ENCODE peak calls at places on chromosome 12, in five cellular contexts. One of them, this sample, is unnamed.

GRCh38 chr12:108828774-108829173 is 28.6 kb downstream of the SSH1 start:
- DNase-seq in lower lobe of right lung: peak
- DNase-seq in fibroblast of lung: peak
- DNase-seq in neural progenitor cell: no peak
- DNase-seq in RWPE2: no peak
- DNase-seq in this sample: no peak

GRCh38 chr12:121796855-121797751 is 3.6 kb upstream of the RHOF start:
- DNase-seq in lower lobe of right lung: peak
- DNase-seq in fibroblast of lung: peak
- DNase-seq in neural progenitor cell: peak
- DNase-seq in RWPE2: peak
- DNase-seq in this sample: peak

GRCh38 chr12:27284021-27284420 is 39.9 kb downstream of the STK38L start:
- DNase-seq in lower lobe of right lung: no peak
- DNase-seq in fibroblast of lung: no peak
- DNase-seq in neural progenitor cell: no peak
- DNase-seq in RWPE2: no peak
- DNase-seq in this sample: no peak

GRCh38 chr12:99824900-99825562 is 159.7 kb downstream of the ANKS1B start:
- DNase-seq in lower lobe of right lung: no peak
- DNase-seq in fibroblast of lung: no peak
- DNase-seq in neural progenitor cell: no peak
- DNase-seq in RWPE2: no peak
- DNase-seq in this sample: no peak

GRCh38 chr12:9793774-9794395 is 33.2 kb upstream of the CD69 start:
- DNase-seq in lower lobe of right lung: no peak
- DNase-seq in fibroblast of lung: no peak
- DNase-seq in neural progenitor cell: no peak
- DNase-seq in RWPE2: no peak
- DNase-seq in this sample: no peak

GRCh38 chr12:27981874-27982273 is 9.3 kb upstream of the PTHLH start:
- DNase-seq in lower lobe of right lung: no peak
- DNase-seq in fibroblast of lung: peak
- DNase-seq in neural progenitor cell: no peak
- DNase-seq in RWPE2: no peak
- DNase-seq in this sample: no peak

GRCh38 chr12:117587646-117588287 is 226.3 kb upstream of the NOS1 start:
- DNase-seq in lower lobe of right lung: peak
- DNase-seq in fibroblast of lung: peak
- DNase-seq in neural progenitor cell: peak
- DNase-seq in RWPE2: no peak
- DNase-seq in this sample: peak

GRCh38 chr12:52232916-52233461 is at the start of gene KRT7:
- DNase-seq in lower lobe of right lung: peak
- DNase-seq in fibroblast of lung: no peak
- DNase-seq in neural progenitor cell: peak
- DNase-seq in RWPE2: peak
- DNase-seq in this sample: peak

GRCh38 chr12:87509233-87509820 is 519.9 kb downstream of the C12orf50 start:
- DNase-seq in lower lobe of right lung: no peak
- DNase-seq in fibroblast of lung: peak
- DNase-seq in neural progenitor cell: no peak
- DNase-seq in RWPE2: no peak
- DNase-seq in this sample: no peak

GRCh38 chr12:121916719-121917118 is 1.7 kb upstream of the CFAP251 start:
- DNase-seq in lower lobe of right lung: no peak
- DNase-seq in fibroblast of lung: peak
- DNase-seq in neural progenitor cell: peak
- DNase-seq in RWPE2: no peak
- DNase-seq in this sample: no peak

GRCh38 chr12:64160021-64160717 is 61.9 kb downstream of the KICS2 start:
- DNase-seq in lower lobe of right lung: no peak
- DNase-seq in fibroblast of lung: no peak
- DNase-seq in neural progenitor cell: no peak
- DNase-seq in RWPE2: no peak
- DNase-seq in this sample: no peak
- H3K27ac ChIP-seq in lower lobe of right lung: no peak
- H3K27ac ChIP-seq in fibroblast of lung: peak
- H3K27ac ChIP-seq in neural progenitor cell: no peak
- H3K27ac ChIP-seq in RWPE2: peak
- H3K27ac ChIP-seq in this sample: no peak

DNA sequence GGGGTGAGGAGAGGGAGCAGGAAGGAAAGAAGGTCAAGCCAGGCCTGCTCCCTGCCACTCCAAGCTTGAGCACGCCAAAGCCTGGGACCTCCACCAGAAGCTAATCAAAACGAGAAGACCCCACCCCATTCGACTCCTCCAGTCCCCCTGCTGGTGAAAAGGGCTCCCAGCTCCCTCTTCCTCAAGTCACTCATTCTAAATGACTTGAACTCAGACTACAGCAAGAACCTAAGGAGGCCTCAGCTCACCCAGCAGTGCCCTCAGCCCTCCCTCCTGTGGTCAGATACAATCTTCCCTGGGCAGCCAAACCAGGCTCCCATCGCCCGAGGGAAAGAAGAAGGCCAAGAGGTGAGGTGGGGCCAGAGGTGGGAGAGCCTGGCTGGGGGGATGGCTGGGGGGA is 17.4 kb downstream of the HDAC7 start:
- DNase-seq in lower lobe of right lung: peak
- DNase-seq in fibroblast of lung: no peak
- DNase-seq in neural progenitor cell: peak
- DNase-seq in RWPE2: no peak
- DNase-seq in this sample: no peak
- H3K27ac ChIP-seq in lower lobe of right lung: peak
- H3K27ac ChIP-seq in fibroblast of lung: no peak
- H3K27ac ChIP-seq in neural progenitor cell: no peak
- H3K27ac ChIP-seq in RWPE2: no peak
- H3K27ac ChIP-seq in this sample: peak

GRCh38 chr12:49924847-49925246 is 21.1 kb upstream of the FAIM2 start:
- DNase-seq in lower lobe of right lung: no peak
- DNase-seq in fibroblast of lung: no peak
- DNase-seq in neural progenitor cell: no peak
- DNase-seq in RWPE2: no peak
- DNase-seq in this sample: no peak
- H3K27ac ChIP-seq in lower lobe of right lung: no peak
- H3K27ac ChIP-seq in fibroblast of lung: no peak
- H3K27ac ChIP-seq in neural progenitor cell: no peak
- H3K27ac ChIP-seq in RWPE2: no peak
- H3K27ac ChIP-seq in this sample: no peak

GRCh38 chr12:30996255-30996654 is 69.7 kb downstream of the TSPAN11 start:
- DNase-seq in lower lobe of right lung: no peak
- DNase-seq in fibroblast of lung: peak
- DNase-seq in neural progenitor cell: no peak
- DNase-seq in RWPE2: no peak
- DNase-seq in this sample: no peak

GRCh38 chr12:30999723-31000122 is 73.2 kb downstream of the TSPAN11 start:
- DNase-seq in lower lobe of right lung: peak
- DNase-seq in fibroblast of lung: no peak
- DNase-seq in neural progenitor cell: no peak
- DNase-seq in RWPE2: no peak
- DNase-seq in this sample: no peak

GRCh38 chr12:30996752-30997151 is 70.2 kb downstream of the TSPAN11 start:
- DNase-seq in lower lobe of right lung: peak
- DNase-seq in fibroblast of lung: no peak
- DNase-seq in neural progenitor cell: no peak
- DNase-seq in RWPE2: no peak
- DNase-seq in this sample: no peak

GRCh38 chr12:30999011-30999410 is 72.5 kb downstream of the TSPAN11 start:
- DNase-seq in lower lobe of right lung: peak
- DNase-seq in fibroblast of lung: no peak
- DNase-seq in neural progenitor cell: no peak
- DNase-seq in RWPE2: no peak
- DNase-seq in this sample: no peak

DNA sequence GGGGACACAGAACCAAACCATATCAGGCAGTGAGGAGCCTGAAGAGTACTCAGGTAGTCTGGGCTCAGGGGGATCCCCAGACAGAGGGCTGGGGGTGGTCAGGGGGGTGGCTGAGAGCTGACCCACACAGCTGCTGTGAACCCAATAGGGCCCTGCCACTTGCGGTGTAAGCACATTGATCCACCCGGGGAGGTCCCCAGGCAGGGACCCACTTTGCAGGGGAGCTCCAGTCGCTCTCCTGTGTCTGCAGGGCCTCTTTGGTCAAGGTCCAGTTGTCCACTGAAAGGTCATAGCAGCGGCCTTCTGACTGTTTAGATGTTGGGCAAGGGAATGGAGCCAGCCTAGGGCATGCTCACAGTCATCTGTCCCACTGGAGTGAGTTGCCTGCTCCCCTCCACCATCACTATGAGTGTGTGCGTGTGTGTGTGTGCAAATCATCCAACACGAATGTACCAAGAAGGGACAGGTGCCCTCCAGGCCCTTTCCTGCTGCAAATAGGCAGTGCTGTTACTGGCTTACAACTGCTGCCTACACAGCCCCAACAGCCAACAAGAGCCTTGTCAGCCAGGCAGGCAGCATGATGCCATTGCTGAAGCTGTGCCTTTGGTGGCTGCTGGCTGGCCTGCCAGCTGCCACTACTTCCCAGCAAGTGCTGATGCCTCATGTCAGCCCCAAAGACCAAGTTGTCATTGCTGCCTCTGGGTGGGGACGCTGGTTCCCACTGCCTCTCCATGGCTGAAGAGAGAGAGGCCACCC is 71.3 kb downstream of the TSPAN11 start:
- DNase-seq in lower lobe of right lung: peak
- DNase-seq in fibroblast of lung: no peak
- DNase-seq in neural progenitor cell: no peak
- DNase-seq in RWPE2: no peak
- DNase-seq in this sample: no peak
- H3K27ac ChIP-seq in lower lobe of right lung: no peak
- H3K27ac ChIP-seq in fibroblast of lung: no peak
- H3K27ac ChIP-seq in neural progenitor cell: no peak
- H3K27ac ChIP-seq in RWPE2: no peak
- H3K27ac ChIP-seq in this sample: no peak

GRCh38 chr12:123055281-123055766 is 74.8 kb downstream of the ARL6IP4 start:
- DNase-seq in lower lobe of right lung: no peak
- DNase-seq in fibroblast of lung: peak
- DNase-seq in neural progenitor cell: no peak
- DNase-seq in RWPE2: no peak
- DNase-seq in this sample: no peak
- H3K27ac ChIP-seq in lower lobe of right lung: no peak
- H3K27ac ChIP-seq in fibroblast of lung: no peak
- H3K27ac ChIP-seq in neural progenitor cell: no peak
- H3K27ac ChIP-seq in RWPE2: no peak
- H3K27ac ChIP-seq in this sample: no peak

This sample was measured in pancreas.